ENCODE peak calls at places on chromosome 2, in four cellular contexts. One of them, this sample, is unnamed.

GRCh38 chr2:163469561-163469962 is 266.2 kb downstream of the FIGN start:
- ATAC-seq in heart left ventricle: no peak
- ATAC-seq in A549: no peak
- ATAC-seq in right lobe of liver: no peak
- ATAC-seq in this sample: no peak

GRCh38 chr2:7611750-7612149 is 694.5 kb downstream of the RNF144A start:
- ATAC-seq in heart left ventricle: no peak
- ATAC-seq in A549: no peak
- ATAC-seq in right lobe of liver: no peak
- ATAC-seq in this sample: no peak

GRCh38 chr2:10490806-10491291 is 42.7 kb upstream of the ODC1 start:
- ATAC-seq in A549: no peak
- ATAC-seq in right lobe of liver: peak
- ATAC-seq in heart left ventricle: no peak
- ATAC-seq in this sample: no peak

GRCh38 chr2:209525336-209525735 is 101.5 kb downstream of the MAP2 start:
- ATAC-seq in A549: no peak
- ATAC-seq in right lobe of liver: no peak
- ATAC-seq in heart left ventricle: peak
- ATAC-seq in this sample: no peak

GRCh38 chr2:10347559-10347941 is 44.8 kb downstream of the HPCAL1 start:
- ATAC-seq in heart left ventricle: no peak
- ATAC-seq in right lobe of liver: peak
- ATAC-seq in A549: no peak
- ATAC-seq in this sample: no peak

GRCh38 chr2:218284106-218284811 is 8.0 kb downstream of the TMBIM1 start:
- ATAC-seq in right lobe of liver: peak
- ATAC-seq in heart left ventricle: peak
- ATAC-seq in A549: no peak
- ATAC-seq in this sample: peak

GRCh38 chr2:216341151-216341550 is 31.1 kb downstream of the MARCHF4 start:
- ATAC-seq in A549: no peak
- ATAC-seq in heart left ventricle: peak
- ATAC-seq in right lobe of liver: no peak
- ATAC-seq in this sample: no peak

GRCh38 chr2:215409331-215410127 is 26.3 kb downstream of the FN1 start:
- ATAC-seq in A549: no peak
- ATAC-seq in heart left ventricle: no peak
- ATAC-seq in right lobe of liver: peak
- ATAC-seq in this sample: no peak

GRCh38 chr2:119085613-119086012 is 72.9 kb downstream of the C1QL2 start:
- ATAC-seq in A549: no peak
- ATAC-seq in right lobe of liver: peak
- ATAC-seq in heart left ventricle: no peak
- ATAC-seq in this sample: no peak

GRCh38 chr2:146496248-146496647 is 1348.6 kb upstream of the ACVR2A start:
- ATAC-seq in right lobe of liver: no peak
- ATAC-seq in A549: no peak
- ATAC-seq in heart left ventricle: no peak
- ATAC-seq in this sample: no peak

GRCh38 chr2:49028101-49028500 is 126.2 kb downstream of the FSHR start:
- ATAC-seq in heart left ventricle: no peak
- ATAC-seq in A549: no peak
- ATAC-seq in right lobe of liver: no peak
- ATAC-seq in this sample: no peak

GRCh38 chr2:53549497-53549896 is 218.1 kb upstream of the CHAC2 start:
- ATAC-seq in right lobe of liver: no peak
- ATAC-seq in A549: no peak
- ATAC-seq in heart left ventricle: peak
- ATAC-seq in this sample: no peak

GRCh38 chr2:71220743-71221142 is 6.2 kb downstream of the PAIP2B start:
- ATAC-seq in heart left ventricle: no peak
- ATAC-seq in right lobe of liver: no peak
- ATAC-seq in A549: no peak
- ATAC-seq in this sample: no peak

GRCh38 chr2:228522276-228522675 is 340.8 kb upstream of the SPHKAP start:
- ATAC-seq in heart left ventricle: no peak
- ATAC-seq in right lobe of liver: no peak
- ATAC-seq in A549: no peak
- ATAC-seq in this sample: no peak

GRCh38 chr2:96537066-96537733 is 648 bp downstream of the ARID5A start:
- ATAC-seq in A549: peak
- ATAC-seq in right lobe of liver: peak
- ATAC-seq in heart left ventricle: peak
- ATAC-seq in this sample: peak

GRCh38 chr2:61111708-61112107 is 46.0 kb downstream of the SANBR start:
- ATAC-seq in heart left ventricle: no peak
- ATAC-seq in right lobe of liver: no peak
- ATAC-seq in A549: no peak
- ATAC-seq in this sample: no peak

GRCh38 chr2:220528180-220528579 is 900.8 kb downstream of the SLC4A3 start:
- ATAC-seq in right lobe of liver: no peak
- ATAC-seq in heart left ventricle: peak
- ATAC-seq in A549: no peak
- ATAC-seq in this sample: no peak

GRCh38 chr2:58138631-58139030 is 92.0 kb downstream of the VRK2 start:
- ATAC-seq in A549: no peak
- ATAC-seq in right lobe of liver: no peak
- ATAC-seq in heart left ventricle: no peak
- ATAC-seq in this sample: no peak

GRCh38 chr2:30366199-30366691 is 80.8 kb upstream of the LCLAT1 start:
- ATAC-seq in right lobe of liver: peak
- ATAC-seq in heart left ventricle: peak
- ATAC-seq in A549: no peak
- ATAC-seq in this sample: no peak

GRCh38 chr2:174553811-174554493 is 43.7 kb downstream of the WIPF1 start:
- ATAC-seq in heart left ventricle: no peak
- ATAC-seq in A549: no peak
- ATAC-seq in right lobe of liver: no peak
- ATAC-seq in this sample: no peak

GRCh38 chr2:45935791-45936622 is 284.5 kb downstream of the PRKCE start:
- ATAC-seq in A549: peak
- ATAC-seq in heart left ventricle: peak
- ATAC-seq in right lobe of liver: peak
- ATAC-seq in this sample: peak

GRCh38 chr2:202847693-202848524 is 23.7 kb downstream of the ICA1L start:
- ATAC-seq in heart left ventricle: no peak
- ATAC-seq in right lobe of liver: no peak
- ATAC-seq in A549: no peak
- ATAC-seq in this sample: no peak

GRCh38 chr2:187299122-187299906 is 148.7 kb downstream of the CALCRL start:
- ATAC-seq in A549: no peak
- ATAC-seq in heart left ventricle: no peak
- ATAC-seq in right lobe of liver: peak
- ATAC-seq in this sample: no peak

GRCh38 chr2:91477731-91478672 is 2786.5 kb downstream of the RPIA start:
- ATAC-seq in A549: no peak
- ATAC-seq in heart left ventricle: no peak
- ATAC-seq in right lobe of liver: no peak
- ATAC-seq in this sample: no peak

GRCh38 chr2:8324164-8324848 is 357.6 kb upstream of the ID2 start:
- ATAC-seq in heart left ventricle: no peak
- ATAC-seq in right lobe of liver: no peak
- ATAC-seq in A549: no peak
- ATAC-seq in this sample: no peak

GRCh38 chr2:101064868-101065549 is 62.9 kb downstream of the RPL31 start:
- ATAC-seq in A549: peak
- ATAC-seq in right lobe of liver: peak
- ATAC-seq in heart left ventricle: peak
- ATAC-seq in this sample: no peak

GRCh38 chr2:226797289-226797988 is 2.2 kb downstream of the IRS1 start:
- ATAC-seq in heart left ventricle: no peak
- ATAC-seq in right lobe of liver: peak
- ATAC-seq in A549: no peak
- ATAC-seq in this sample: no peak

GRCh38 chr2:240820607-240821428 is 799 bp upstream of the KIF1A start:
- ATAC-seq in heart left ventricle: no peak
- ATAC-seq in A549: peak
- ATAC-seq in right lobe of liver: no peak
- ATAC-seq in this sample: peak

GRCh38 chr2:10373931-10374330 is 71.2 kb downstream of the HPCAL1 start:
- ATAC-seq in A549: no peak
- ATAC-seq in right lobe of liver: no peak
- ATAC-seq in heart left ventricle: no peak
- ATAC-seq in this sample: no peak

GRCh38 chr2:159795781-159796667 is 2.0 kb downstream of the CD302 start:
- ATAC-seq in heart left ventricle: no peak
- ATAC-seq in A549: no peak
- ATAC-seq in right lobe of liver: peak
- ATAC-seq in this sample: no peak

GRCh38 chr2:70381235-70381634 is 79.4 kb upstream of the FAM136A start:
- ATAC-seq in A549: no peak
- ATAC-seq in right lobe of liver: no peak
- ATAC-seq in heart left ventricle: no peak
- ATAC-seq in this sample: no peak

GRCh38 chr2:9392895-9393757 is 30.2 kb downstream of the ITGB1BP1 start:
- ATAC-seq in A549: no peak
- ATAC-seq in heart left ventricle: peak
- ATAC-seq in right lobe of liver: peak
- ATAC-seq in this sample: peak

GRCh38 chr2:9745153-9745899 is 97.9 kb upstream of the TAF1B start:
- ATAC-seq in right lobe of liver: no peak
- ATAC-seq in A549: peak
- ATAC-seq in heart left ventricle: no peak
- ATAC-seq in this sample: no peak

GRCh38 chr2:163626208-163626607 is 109.6 kb downstream of the FIGN start:
- ATAC-seq in A549: no peak
- ATAC-seq in heart left ventricle: no peak
- ATAC-seq in right lobe of liver: no peak
- ATAC-seq in this sample: no peak

GRCh38 chr2:48530033-48530804 is at the start of gene STON1:
- ATAC-seq in A549: peak
- ATAC-seq in right lobe of liver: peak
- ATAC-seq in heart left ventricle: peak
- ATAC-seq in this sample: peak

GRCh38 chr2:189658281-189658680 is 3.0 kb upstream of the ASNSD1 start:
- ATAC-seq in right lobe of liver: no peak
- ATAC-seq in heart left ventricle: no peak
- ATAC-seq in A549: no peak
- ATAC-seq in this sample: no peak

GRCh38 chr2:39120521-39120770 is 405 bp downstream of the SOS1 start:
- ATAC-seq in right lobe of liver: no peak
- ATAC-seq in A549: peak
- ATAC-seq in heart left ventricle: peak
- ATAC-seq in this sample: peak

GRCh38 chr2:165420231-165420630 is 49.3 kb upstream of the CSRNP3 start:
- ATAC-seq in A549: no peak
- ATAC-seq in right lobe of liver: no peak
- ATAC-seq in heart left ventricle: no peak
- ATAC-seq in this sample: no peak
- TF ChIP-seq POLR2A in A549: no peak
- TF ChIP-seq POLR2A in right lobe of liver: no peak
- TF ChIP-seq POLR2A in heart left ventricle: no peak
- TF ChIP-seq POLR2A in this sample: no peak

GRCh38 chr2:28370355-28370754 is 22.3 kb upstream of the FOSL2 start:
- ATAC-seq in A549: no peak
- ATAC-seq in right lobe of liver: peak
- ATAC-seq in heart left ventricle: no peak
- ATAC-seq in this sample: no peak
- TF ChIP-seq CTCF in A549: no peak
- TF ChIP-seq CTCF in right lobe of liver: no peak
- TF ChIP-seq CTCF in heart left ventricle: no peak
- TF ChIP-seq CTCF in this sample: no peak

DNA sequence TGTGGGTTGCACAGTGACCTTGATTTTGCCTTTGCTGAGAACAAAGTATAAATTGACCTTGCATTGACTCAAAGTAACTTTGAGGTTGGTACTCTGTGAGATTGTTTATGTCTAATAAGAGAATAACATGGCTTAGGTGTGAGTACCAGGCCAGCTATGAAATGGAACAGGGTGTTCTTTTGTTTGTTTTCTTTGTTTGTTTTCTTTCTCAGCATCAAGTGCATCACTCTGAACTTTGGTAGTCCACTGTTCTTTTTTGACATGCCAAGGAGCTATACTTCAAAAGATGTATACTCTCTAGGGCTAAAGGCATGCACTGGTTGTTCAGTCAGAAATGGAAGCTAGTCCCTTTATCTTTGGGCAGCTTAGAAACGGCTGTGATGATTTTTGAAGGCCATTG is 5.1 kb downstream of the ABCB11 start:
- ATAC-seq in A549: no peak
- ATAC-seq in heart left ventricle: no peak
- ATAC-seq in right lobe of liver: peak
- ATAC-seq in this sample: no peak
- H3K27ac ChIP-seq in A549: peak
- H3K27ac ChIP-seq in heart left ventricle: no peak
- H3K27ac ChIP-seq in right lobe of liver: peak
- H3K27ac ChIP-seq in this sample: no peak

DNA sequence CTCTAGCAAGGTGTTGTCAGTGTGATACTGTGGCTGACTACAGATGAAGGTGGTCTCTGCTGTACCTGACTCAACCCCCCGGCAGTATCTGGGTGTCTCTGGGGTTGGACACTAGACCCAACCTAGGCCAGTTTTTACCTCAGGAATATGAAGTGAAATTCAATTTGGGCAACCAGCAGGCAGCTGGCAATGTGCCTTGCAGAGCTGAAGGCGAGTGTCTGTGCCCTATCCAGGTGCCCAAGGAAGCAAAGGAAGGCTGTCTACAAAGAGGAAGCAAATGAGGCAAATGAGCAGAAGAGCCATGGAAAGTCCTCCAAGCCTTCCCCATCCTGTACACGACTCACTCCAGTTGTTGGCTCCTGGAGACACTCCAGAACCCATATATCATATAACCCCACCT is 264.6 kb upstream of the AGAP1 start:
- ATAC-seq in A549: no peak
- ATAC-seq in right lobe of liver: no peak
- ATAC-seq in heart left ventricle: no peak
- ATAC-seq in this sample: no peak
- TF ChIP-seq POLR2A in A549: no peak
- TF ChIP-seq POLR2A in right lobe of liver: no peak
- TF ChIP-seq POLR2A in heart left ventricle: no peak
- TF ChIP-seq POLR2A in this sample: no peak